ENCODE peak calls at places on chromosomes 4 and X, in ten cellular contexts. One of them, this sample, is unnamed.

GRCh38 chr4:132691668-132692067 is 457.4 kb upstream of the PCDH10 start:
- DNase-seq in GM13976: no peak
- DNase-seq in HFF-Myc: no peak
- DNase-seq in hepatocyte: no peak
- DNase-seq in fibroblast of lung: no peak
- DNase-seq in GM23338: no peak
- DNase-seq in fibroblast of pulmonary artery: no peak
- DNase-seq in bronchial epithelial cell: no peak
- DNase-seq in lung: no peak
- DNase-seq in tibial nerve: no peak
- DNase-seq in this sample: no peak

GRCh38 chrX:149830192-149830873 is 48.6 kb downstream of the MAGEA9 start:
- DNase-seq in hepatocyte: peak
- DNase-seq in lung: no peak
- DNase-seq in GM13976: no peak
- DNase-seq in bronchial epithelial cell: peak
- DNase-seq in HFF-Myc: no peak
- DNase-seq in fibroblast of lung: peak
- DNase-seq in fibroblast of pulmonary artery: peak
- DNase-seq in tibial nerve: no peak
- DNase-seq in GM23338: peak
- DNase-seq in this sample: peak

GRCh38 chr4:125828316-125828715 is 513.6 kb downstream of the FAT4 start:
- DNase-seq in lung: no peak
- DNase-seq in tibial nerve: no peak
- DNase-seq in fibroblast of pulmonary artery: no peak
- DNase-seq in hepatocyte: no peak
- DNase-seq in GM23338: no peak
- DNase-seq in bronchial epithelial cell: no peak
- DNase-seq in HFF-Myc: no peak
- DNase-seq in GM13976: no peak
- DNase-seq in fibroblast of lung: no peak
- DNase-seq in this sample: no peak

GRCh38 chrX:120452131-120452530 is 17.0 kb downstream of the LAMP2 start:
- DNase-seq in lung: no peak
- DNase-seq in bronchial epithelial cell: no peak
- DNase-seq in fibroblast of lung: peak
- DNase-seq in tibial nerve: no peak
- DNase-seq in GM13976: peak
- DNase-seq in fibroblast of pulmonary artery: peak
- DNase-seq in HFF-Myc: no peak
- DNase-seq in GM23338: peak
- DNase-seq in hepatocyte: peak
- DNase-seq in this sample: peak

GRCh38 chr4:54784188-54784671 is 126.5 kb downstream of the KIT start:
- DNase-seq in hepatocyte: peak
- DNase-seq in bronchial epithelial cell: no peak
- DNase-seq in fibroblast of lung: peak
- DNase-seq in lung: peak
- DNase-seq in fibroblast of pulmonary artery: peak
- DNase-seq in HFF-Myc: peak
- DNase-seq in GM23338: no peak
- DNase-seq in tibial nerve: peak
- DNase-seq in GM13976: no peak
- DNase-seq in this sample: no peak

GRCh38 chr4:26248647-26249046 is 72.2 kb upstream of the RBPJ start:
- DNase-seq in tibial nerve: no peak
- DNase-seq in GM13976: no peak
- DNase-seq in lung: no peak
- DNase-seq in fibroblast of lung: peak
- DNase-seq in HFF-Myc: peak
- DNase-seq in hepatocyte: no peak
- DNase-seq in bronchial epithelial cell: no peak
- DNase-seq in fibroblast of pulmonary artery: peak
- DNase-seq in GM23338: no peak
- DNase-seq in this sample: peak

GRCh38 chr4:2412885-2413716 is 5.3 kb downstream of the ZFYVE28 start:
- DNase-seq in bronchial epithelial cell: peak
- DNase-seq in fibroblast of lung: peak
- DNase-seq in lung: peak
- DNase-seq in hepatocyte: peak
- DNase-seq in tibial nerve: peak
- DNase-seq in GM13976: peak
- DNase-seq in fibroblast of pulmonary artery: peak
- DNase-seq in HFF-Myc: peak
- DNase-seq in GM23338: peak
- DNase-seq in this sample: peak

GRCh38 chr4:2126309-2127043 is 67.3 kb downstream of the NAT8L start:
- DNase-seq in GM13976: no peak
- DNase-seq in lung: no peak
- DNase-seq in bronchial epithelial cell: no peak
- DNase-seq in fibroblast of pulmonary artery: no peak
- DNase-seq in HFF-Myc: no peak
- DNase-seq in GM23338: peak
- DNase-seq in fibroblast of lung: no peak
- DNase-seq in hepatocyte: no peak
- DNase-seq in tibial nerve: no peak
- DNase-seq in this sample: no peak

GRCh38 chrX:118066867-118067515 is 49.6 kb downstream of the KLHL13 start:
- DNase-seq in tibial nerve: no peak
- DNase-seq in fibroblast of pulmonary artery: no peak
- DNase-seq in GM13976: no peak
- DNase-seq in GM23338: no peak
- DNase-seq in bronchial epithelial cell: peak
- DNase-seq in lung: no peak
- DNase-seq in fibroblast of lung: no peak
- DNase-seq in HFF-Myc: no peak
- DNase-seq in hepatocyte: no peak
- DNase-seq in this sample: peak

GRCh38 chr4:45385306-45385705 is 659.0 kb upstream of the GNPDA2 start:
- DNase-seq in fibroblast of pulmonary artery: no peak
- DNase-seq in bronchial epithelial cell: no peak
- DNase-seq in HFF-Myc: no peak
- DNase-seq in tibial nerve: no peak
- DNase-seq in fibroblast of lung: no peak
- DNase-seq in GM13976: no peak
- DNase-seq in lung: no peak
- DNase-seq in GM23338: no peak
- DNase-seq in hepatocyte: no peak
- DNase-seq in this sample: no peak

GRCh38 chr4:150207871-150208270 is 129.6 kb downstream of the DCLK2 start:
- DNase-seq in fibroblast of lung: no peak
- DNase-seq in GM13976: no peak
- DNase-seq in tibial nerve: no peak
- DNase-seq in fibroblast of pulmonary artery: peak
- DNase-seq in GM23338: no peak
- DNase-seq in bronchial epithelial cell: no peak
- DNase-seq in hepatocyte: no peak
- DNase-seq in HFF-Myc: no peak
- DNase-seq in lung: no peak
- DNase-seq in this sample: no peak

GRCh38 chrX:11446331-11446730 is 153.1 kb downstream of the AMELX start:
- DNase-seq in GM23338: no peak
- DNase-seq in lung: no peak
- DNase-seq in fibroblast of pulmonary artery: peak
- DNase-seq in HFF-Myc: no peak
- DNase-seq in GM13976: no peak
- DNase-seq in fibroblast of lung: peak
- DNase-seq in tibial nerve: no peak
- DNase-seq in bronchial epithelial cell: no peak
- DNase-seq in hepatocyte: no peak
- DNase-seq in this sample: no peak

GRCh38 chr4:110193822-110194761 is 4.3 kb downstream of the ELOVL6 start:
- DNase-seq in GM23338: peak
- DNase-seq in bronchial epithelial cell: peak
- DNase-seq in tibial nerve: peak
- DNase-seq in GM13976: peak
- DNase-seq in fibroblast of pulmonary artery: peak
- DNase-seq in lung: peak
- DNase-seq in HFF-Myc: peak
- DNase-seq in hepatocyte: peak
- DNase-seq in fibroblast of lung: peak
- DNase-seq in this sample: peak

GRCh38 chr4:5376015-5376414 is 324.7 kb downstream of the STK32B start:
- DNase-seq in fibroblast of pulmonary artery: no peak
- DNase-seq in lung: no peak
- DNase-seq in fibroblast of lung: no peak
- DNase-seq in bronchial epithelial cell: no peak
- DNase-seq in GM13976: no peak
- DNase-seq in HFF-Myc: no peak
- DNase-seq in tibial nerve: no peak
- DNase-seq in hepatocyte: no peak
- DNase-seq in GM23338: no peak
- DNase-seq in this sample: no peak

GRCh38 chr4:5381981-5382441 is 326.3 kb downstream of the EVC2 start:
- DNase-seq in tibial nerve: no peak
- DNase-seq in lung: no peak
- DNase-seq in hepatocyte: no peak
- DNase-seq in GM13976: no peak
- DNase-seq in fibroblast of lung: peak
- DNase-seq in GM23338: no peak
- DNase-seq in bronchial epithelial cell: no peak
- DNase-seq in fibroblast of pulmonary artery: peak
- DNase-seq in HFF-Myc: no peak
- DNase-seq in this sample: peak

GRCh38 chr4:5374994-5375393 is 323.7 kb downstream of the STK32B start:
- DNase-seq in fibroblast of pulmonary artery: no peak
- DNase-seq in GM23338: no peak
- DNase-seq in lung: no peak
- DNase-seq in HFF-Myc: no peak
- DNase-seq in hepatocyte: no peak
- DNase-seq in GM13976: no peak
- DNase-seq in bronchial epithelial cell: no peak
- DNase-seq in tibial nerve: no peak
- DNase-seq in fibroblast of lung: no peak
- DNase-seq in this sample: no peak

GRCh38 chr4:5374577-5374976 is 323.3 kb downstream of the STK32B start:
- DNase-seq in GM23338: no peak
- DNase-seq in HFF-Myc: no peak
- DNase-seq in fibroblast of pulmonary artery: no peak
- DNase-seq in GM13976: no peak
- DNase-seq in tibial nerve: no peak
- DNase-seq in hepatocyte: no peak
- DNase-seq in fibroblast of lung: no peak
- DNase-seq in bronchial epithelial cell: no peak
- DNase-seq in lung: no peak
- DNase-seq in this sample: no peak

GRCh38 chr4:5378002-5378401 is 326.7 kb downstream of the STK32B start:
- DNase-seq in fibroblast of pulmonary artery: no peak
- DNase-seq in HFF-Myc: no peak
- DNase-seq in lung: no peak
- DNase-seq in bronchial epithelial cell: no peak
- DNase-seq in tibial nerve: no peak
- DNase-seq in GM23338: peak
- DNase-seq in hepatocyte: no peak
- DNase-seq in GM13976: no peak
- DNase-seq in fibroblast of lung: no peak
- DNase-seq in this sample: peak
- TF ChIP-seq CTCF in fibroblast of pulmonary artery: no peak
- TF ChIP-seq CTCF in HFF-Myc: peak
- TF ChIP-seq CTCF in lung: no peak
- TF ChIP-seq CTCF in bronchial epithelial cell: peak
- TF ChIP-seq CTCF in tibial nerve: peak
- TF ChIP-seq CTCF in GM23338: peak
- TF ChIP-seq CTCF in hepatocyte: no peak
- TF ChIP-seq CTCF in GM13976: no peak
- TF ChIP-seq CTCF in fibroblast of lung: no peak
- TF ChIP-seq CTCF in this sample: no peak

GRCh38 chrX:143437439-143437838 is 79.8 kb downstream of the SPANXN3 start:
- DNase-seq in fibroblast of pulmonary artery: peak
- DNase-seq in GM13976: no peak
- DNase-seq in GM23338: peak
- DNase-seq in lung: no peak
- DNase-seq in HFF-Myc: no peak
- DNase-seq in bronchial epithelial cell: no peak
- DNase-seq in hepatocyte: peak
- DNase-seq in fibroblast of lung: no peak
- DNase-seq in tibial nerve: no peak
- DNase-seq in this sample: peak
- TF ChIP-seq CTCF in fibroblast of pulmonary artery: peak
- TF ChIP-seq CTCF in GM13976: peak
- TF ChIP-seq CTCF in GM23338: peak
- TF ChIP-seq CTCF in lung: no peak
- TF ChIP-seq CTCF in HFF-Myc: no peak
- TF ChIP-seq CTCF in bronchial epithelial cell: no peak
- TF ChIP-seq CTCF in hepatocyte: peak
- TF ChIP-seq CTCF in fibroblast of lung: no peak
- TF ChIP-seq CTCF in tibial nerve: no peak
- TF ChIP-seq CTCF in this sample: peak

GRCh38 chr4:135283934-135284333 is 1082.3 kb upstream of the PABPC4L start:
- DNase-seq in HFF-Myc: no peak
- DNase-seq in GM23338: no peak
- DNase-seq in tibial nerve: no peak
- DNase-seq in bronchial epithelial cell: no peak
- DNase-seq in fibroblast of lung: no peak
- DNase-seq in lung: no peak
- DNase-seq in hepatocyte: no peak
- DNase-seq in GM13976: no peak
- DNase-seq in fibroblast of pulmonary artery: no peak
- DNase-seq in this sample: no peak

GRCh38 chr4:135281230-135281629 is 1079.6 kb upstream of the PABPC4L start:
- DNase-seq in GM13976: no peak
- DNase-seq in hepatocyte: no peak
- DNase-seq in GM23338: peak
- DNase-seq in bronchial epithelial cell: no peak
- DNase-seq in HFF-Myc: no peak
- DNase-seq in fibroblast of lung: no peak
- DNase-seq in fibroblast of pulmonary artery: peak
- DNase-seq in lung: no peak
- DNase-seq in tibial nerve: no peak
- DNase-seq in this sample: no peak

GRCh38 chr4:135277116-135277979 is 1075.8 kb upstream of the PABPC4L start:
- DNase-seq in bronchial epithelial cell: no peak
- DNase-seq in hepatocyte: no peak
- DNase-seq in lung: no peak
- DNase-seq in fibroblast of lung: peak
- DNase-seq in HFF-Myc: no peak
- DNase-seq in tibial nerve: no peak
- DNase-seq in GM13976: no peak
- DNase-seq in fibroblast of pulmonary artery: peak
- DNase-seq in GM23338: no peak
- DNase-seq in this sample: no peak

GRCh38 chr4:135274461-135274860 is 1072.9 kb upstream of the PABPC4L start:
- DNase-seq in GM23338: no peak
- DNase-seq in bronchial epithelial cell: no peak
- DNase-seq in fibroblast of lung: no peak
- DNase-seq in lung: no peak
- DNase-seq in hepatocyte: no peak
- DNase-seq in tibial nerve: no peak
- DNase-seq in HFF-Myc: no peak
- DNase-seq in fibroblast of pulmonary artery: no peak
- DNase-seq in GM13976: no peak
- DNase-seq in this sample: no peak

GRCh38 chr4:135277980-135278315 is 1076.4 kb upstream of the PABPC4L start:
- DNase-seq in HFF-Myc: no peak
- DNase-seq in lung: no peak
- DNase-seq in tibial nerve: no peak
- DNase-seq in GM23338: peak
- DNase-seq in GM13976: no peak
- DNase-seq in hepatocyte: no peak
- DNase-seq in bronchial epithelial cell: no peak
- DNase-seq in fibroblast of pulmonary artery: no peak
- DNase-seq in fibroblast of lung: no peak
- DNase-seq in this sample: no peak
- TF ChIP-seq CTCF in HFF-Myc: no peak
- TF ChIP-seq CTCF in lung: no peak
- TF ChIP-seq CTCF in tibial nerve: no peak
- TF ChIP-seq CTCF in GM23338: no peak
- TF ChIP-seq CTCF in GM13976: no peak
- TF ChIP-seq CTCF in hepatocyte: no peak
- TF ChIP-seq CTCF in bronchial epithelial cell: no peak
- TF ChIP-seq CTCF in fibroblast of pulmonary artery: no peak
- TF ChIP-seq CTCF in fibroblast of lung: no peak
- TF ChIP-seq CTCF in this sample: no peak

GRCh38 chrX:106363214-106363613 is 195.1 kb downstream of the PWWP3B start:
- DNase-seq in HFF-Myc: no peak
- DNase-seq in lung: no peak
- DNase-seq in GM13976: no peak
- DNase-seq in fibroblast of lung: no peak
- DNase-seq in tibial nerve: no peak
- DNase-seq in bronchial epithelial cell: no peak
- DNase-seq in hepatocyte: no peak
- DNase-seq in GM23338: no peak
- DNase-seq in fibroblast of pulmonary artery: no peak
- DNase-seq in this sample: no peak
- TF ChIP-seq CTCF in HFF-Myc: no peak
- TF ChIP-seq CTCF in lung: no peak
- TF ChIP-seq CTCF in GM13976: no peak
- TF ChIP-seq CTCF in fibroblast of lung: no peak
- TF ChIP-seq CTCF in tibial nerve: no peak
- TF ChIP-seq CTCF in bronchial epithelial cell: no peak
- TF ChIP-seq CTCF in hepatocyte: no peak
- TF ChIP-seq CTCF in GM23338: no peak
- TF ChIP-seq CTCF in fibroblast of pulmonary artery: no peak
- TF ChIP-seq CTCF in this sample: no peak